ENCODE peak calls at places on chromosomes 1 and 21, in eight cellular contexts. I, D, Y, T, O, Z, F and B are unnamed samples. For H3K4me1, the result is how much of the 10 kb centered on the place peaks cover.

GRCh38 chr1:166682588-166682987 is 156.7 kb upstream of the POGK start:
- DNase-seq in Z (no peak), I (no peak), D (no peak), O (no peak), T (no peak), Y (no peak), F (no peak), B (no peak)

GRCh38 chr21:37520801-37521200 is 154.2 kb downstream of the DYRK1A start:
- DNase-seq in Y (no peak), D (no peak), O (no peak), I (no peak), F (no peak), Z (no peak), T (no peak), B (no peak)

GRCh38 chr1:107691542-107691941 is 273.4 kb downstream of the VAV3 start:
- DNase-seq in Z (no peak), F (peak), T (no peak), O (no peak), D (peak), Y (no peak), I (no peak), B (no peak)

GRCh38 chr1:217134857-217135568 is 411.8 kb upstream of the ESRRG start:
- DNase-seq in D (peak), I (no peak), F (no peak), Y (no peak), O (no peak), T (peak), Z (no peak), B (no peak)

GRCh38 chr1:18238190-18238589 is 130.6 kb downstream of the IGSF21 start:
- DNase-seq in Y (no peak), D (no peak), T (no peak), O (no peak), F (no peak), Z (no peak), I (no peak), B (no peak)

GRCh38 chr1:29559055-29559454 is 322.7 kb downstream of the PTPRU start:
- DNase-seq in D (no peak), Z (no peak), T (no peak), O (no peak), F (no peak), Y (no peak), I (no peak), B (no peak)

GRCh38 chr1:159581422-159581821 is 6.2 kb upstream of the APCS start:
- DNase-seq in T (no peak), Y (no peak), O (no peak), D (no peak), I (no peak), Z (no peak), F (no peak), B (no peak)

GRCh38 chr1:11882814-11883538 is 24.2 kb upstream of the NPPB start:
- DNase-seq in Z (no peak), T (no peak), O (no peak), F (no peak), Y (peak), I (no peak), D (no peak), B (no peak)

GRCh38 chr1:51564124-51564523 is 45.1 kb upstream of the EPS15 start:
- DNase-seq in T (no peak), F (peak), Y (no peak), O (no peak), Z (no peak), D (peak), I (no peak), B (no peak)

GRCh38 chr1:200181861-200182260 is 154.4 kb downstream of the NR5A2 start:
- DNase-seq in D (no peak), Y (no peak), I (no peak), O (no peak), T (no peak), Z (no peak), F (no peak), B (no peak)

GRCh38 chr21:25402134-25402957 is 204.9 kb downstream of the MRPL39 start:
- DNase-seq in F (no peak), I (no peak), D (no peak), Y (no peak), T (no peak), O (peak), Z (no peak), B (no peak)

GRCh38 chr1:99869304-99869703 is 19.1 kb downstream of the AGL start:
- DNase-seq in O (no peak), T (no peak), D (no peak), Y (no peak), F (peak), I (no peak), Z (no peak), B (no peak)

GRCh38 chr1:158149577-158150269 is 31.0 kb upstream of the CD1D start:
- DNase-seq in D (peak), T (peak), O (peak), F (peak), Y (peak), Z (peak), I (peak), B (peak)

GRCh38 chr1:40143891-40144575 is 17.2 kb upstream of the RLF start:
- DNase-seq in O (peak), D (peak), T (peak), Y (peak), I (no peak), Z (peak), F (peak), B (no peak)

GRCh38 chr21:41610042-41610839 is 102.3 kb upstream of the TMPRSS2 start:
- DNase-seq in Z (no peak), T (no peak), D (peak), O (no peak), I (peak), Y (peak), F (peak), B (no peak)

GRCh38 chr1:51236548-51237312 is 657 bp downstream of the RNF11 start:
- DNase-seq in Z (peak), Y (peak), T (peak), D (peak), I (peak), F (peak), O (no peak), B (peak)

GRCh38 chr1:116945996-116946395 is 36.3 kb downstream of the PTGFRN start:
- DNase-seq in I (no peak), T (no peak), Y (no peak), F (no peak), D (no peak), O (no peak), Z (no peak), B (no peak)

GRCh38 chr1:231594749-231595148 is 31.8 kb upstream of the DISC1 start:
- DNase-seq in T (no peak), F (no peak), Z (no peak), D (no peak), O (no peak), Y (no peak), I (no peak), B (no peak)

GRCh38 chr1:230516890-230517289 is 90.8 kb upstream of the PGBD5 start:
- DNase-seq in T (no peak), I (no peak), F (no peak), O (no peak), Y (no peak), D (no peak), Z (no peak), B (no peak)

GRCh38 chr1:94852758-94853157 is 32.6 kb downstream of the SLC44A3 start:
- DNase-seq in D (no peak), Z (no peak), T (no peak), F (no peak), O (no peak), I (no peak), Y (no peak), B (no peak)

GRCh38 chr1:23742670-23743286 is 493 bp upstream of the ELOA start:
- DNase-seq in D (peak), I (no peak), T (no peak), O (peak), Z (no peak), F (peak), Y (no peak), B (no peak)

GRCh38 chr1:92951141-92951582 is 10.1 kb downstream of the DIPK1A start:
- DNase-seq in I (no peak), Y (no peak), Z (no peak), D (peak), F (peak), T (no peak), O (no peak), B (no peak)

GRCh38 chr1:6464514-6464836 is 1.5 kb downstream of the TNFRSF25 start:
- DNase-seq in Y (no peak), D (peak), T (no peak), Z (no peak), I (no peak), O (no peak), F (no peak), B (no peak)

GRCh38 chr1:215156232-215156631 is 73.7 kb downstream of the KCNK2 start:
- DNase-seq in O (no peak), F (peak), I (no peak), T (no peak), D (peak), Z (no peak), Y (no peak), B (no peak)

GRCh38 chr1:115529216-115529897 is 112.4 kb upstream of the VANGL1 start:
- DNase-seq in F (peak), D (no peak), I (no peak), O (no peak), Z (no peak), T (no peak), Y (no peak), B (no peak)

GRCh38 chr1:156482276-156482675 is 18.3 kb downstream of the MEF2D start:
- DNase-seq in O (no peak), I (no peak), T (no peak), Y (no peak), D (no peak), Z (no peak), F (no peak), B (no peak)

GRCh38 chr1:156485984-156486383 is 14.6 kb downstream of the MEF2D start:
- DNase-seq in F (no peak), O (no peak), Y (no peak), Z (no peak), T (no peak), I (no peak), D (no peak), B (no peak)

GRCh38 chr1:156481527-156481926 is 19.0 kb downstream of the MEF2D start:
- DNase-seq in T (no peak), O (no peak), Y (no peak), F (no peak), Z (no peak), I (no peak), D (no peak), B (no peak)

GRCh38 chr1:156484480-156485058 is 16.0 kb downstream of the MEF2D start:
- DNase-seq in Z (no peak), T (no peak), Y (no peak), I (no peak), D (no peak), O (no peak), F (no peak), B (no peak)

DNA sequence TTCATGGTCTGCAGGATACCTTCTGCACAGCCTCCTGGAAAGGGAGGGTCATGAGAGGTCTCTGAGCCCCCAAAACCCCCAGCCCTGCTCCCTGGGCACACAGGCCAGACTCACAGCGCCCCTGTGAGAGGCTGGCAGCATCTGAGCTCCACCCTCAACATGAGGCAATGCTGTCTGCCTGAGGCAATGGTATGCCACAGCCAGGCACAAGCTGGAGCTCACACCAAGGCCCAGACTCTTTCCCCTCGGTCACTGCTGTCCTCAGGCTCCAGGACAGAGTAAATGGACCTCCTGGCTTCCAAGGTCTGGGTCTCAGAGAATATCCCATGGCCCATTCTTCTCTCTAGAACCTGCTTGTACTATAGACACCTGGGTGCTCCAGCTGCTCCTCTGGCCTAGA is 17.2 kb downstream of the MEF2D start:
- DNase-seq in O (no peak), T (no peak), D (no peak), F (peak), Z (no peak), Y (no peak), I (no peak), B (no peak)
- H3K4me1 ChIP-seq in O (under half), T (under half), D (under half), F (under half), Z (half or more), Y (under half), I (under half), B (under half)

DNA sequence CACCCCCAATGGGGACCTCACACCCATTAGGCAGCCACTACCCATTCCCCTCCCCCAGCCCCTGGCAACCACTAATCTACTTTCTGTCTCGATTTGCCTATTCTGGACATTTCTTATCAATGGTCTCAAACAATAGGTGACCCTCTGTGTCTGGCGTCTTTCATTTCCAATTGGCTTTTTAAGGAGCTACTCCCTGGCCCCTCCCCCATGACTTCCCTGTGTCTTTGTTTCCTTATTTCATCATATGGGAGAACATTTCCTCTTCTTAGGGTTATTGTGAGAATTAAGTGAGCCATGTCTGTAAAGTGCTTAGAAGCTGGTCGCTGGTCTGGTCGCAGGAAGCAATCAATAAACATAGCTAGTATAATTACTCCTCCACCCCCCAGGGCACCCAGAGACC is 80.9 kb downstream of the SPSB1 start:
- DNase-seq in D (no peak), I (no peak), O (no peak), Y (no peak), Z (no peak), T (no peak), F (no peak), B (no peak)
- H3K4me1 ChIP-seq in D (under half), I (under half), O (under half), Y (under half), Z (under half), T (under half), F (under half), B (under half)

GRCh38 chr1:26693557-26694184 is 2.1 kb upstream of the ARID1A start:
- DNase-seq in Y (no peak), O (no peak), I (no peak), T (peak), F (peak), D (no peak), Z (no peak), B (no peak)
- H3K4me1 ChIP-seq in Y (under half), O (under half), I (under half), T (under half), F (under half), D (under half), Z (under half), B (under half)

GRCh38 chr21:33752260-33752659 is 110.0 kb downstream of the ITSN1 start:
- DNase-seq in Z (no peak), F (no peak), Y (no peak), I (no peak), T (no peak), D (no peak), O (no peak), B (no peak)

GRCh38 chr21:33751533-33751932 is 109.2 kb downstream of the ITSN1 start:
- DNase-seq in D (no peak), Y (no peak), I (no peak), O (no peak), Z (no peak), T (no peak), F (no peak), B (no peak)

GRCh38 chr21:33750017-33750416 is 107.7 kb downstream of the ITSN1 start:
- DNase-seq in D (no peak), F (no peak), O (no peak), T (no peak), Z (no peak), Y (no peak), I (no peak), B (no peak)

GRCh38 chr21:33748903-33749302 is 106.6 kb downstream of the ITSN1 start:
- DNase-seq in O (no peak), I (no peak), F (no peak), T (no peak), Z (no peak), Y (no peak), D (no peak), B (no peak)

DNA sequence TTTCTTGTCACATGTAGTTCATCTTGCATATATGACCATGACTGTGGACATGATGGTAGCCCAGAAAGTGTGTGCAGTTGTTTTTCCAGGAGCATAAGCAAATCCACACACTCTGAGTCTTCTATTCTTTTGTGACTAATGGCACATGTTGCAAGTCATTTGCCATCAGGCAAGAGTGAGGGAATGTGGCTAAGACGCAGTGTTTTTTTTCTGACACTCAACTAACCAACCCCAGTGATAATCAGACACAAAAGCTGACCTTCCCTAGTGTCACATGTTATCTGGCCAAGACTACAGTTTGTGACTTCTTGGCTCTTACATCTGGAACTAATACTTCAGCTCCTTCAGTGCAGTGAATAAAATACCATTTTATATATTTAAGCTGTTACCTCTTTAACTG is 108.8 kb downstream of the ITSN1 start:
- DNase-seq in Z (no peak), D (no peak), T (no peak), F (peak), O (no peak), I (no peak), Y (no peak), B (no peak)
- H3K4me1 ChIP-seq in Z (under half), D (under half), T (under half), F (under half), O (under half), I (under half), Y (under half), B (under half)